ENCODE peak calls at places on chromosomes 4 and X, in five cellular contexts. X, Q, D, P and R are unnamed samples.

GRCh38 chr4:16916719-16917337 is 18.4 kb upstream of the LDB2 start:
- DNase-seq in X (peak; percentile 76), Q (peak; percentile 58), D (no peak), P (peak; percentile 33), R (peak; percentile 15)

GRCh38 chr4:3123201-3123671 is 48.8 kb downstream of the HTT start:
- DNase-seq in X (no peak), Q (no peak), D (no peak), P (no peak), R (no peak)

GRCh38 chrX:136063340-136064079 is 78.3 kb downstream of the SLC9A6 start:
- DNase-seq in X (no peak), Q (no peak), D (peak; percentile 57), P (no peak), R (no peak)

GRCh38 chr4:13160906-13161305 is 323.2 kb downstream of the RAB28 start:
- DNase-seq in X (no peak), Q (no peak), D (no peak), P (no peak), R (no peak)

GRCh38 chr4:24753519-24753918 is 41.9 kb upstream of the SOD3 start:
- DNase-seq in X (no peak), Q (no peak), D (no peak), P (no peak), R (no peak)

GRCh38 chr4:45099471-45099870 is 373.1 kb upstream of the GNPDA2 start:
- DNase-seq in X (no peak), Q (no peak), D (no peak), P (no peak), R (no peak)

GRCh38 chr4:1983846-1984405 is 24.8 kb downstream of the NELFA start:
- DNase-seq in X (no peak), Q (no peak), D (no peak), P (no peak), R (no peak)

GRCh38 chrX:110420771-110421498 is 62.3 kb downstream of the RTL9 start:
- DNase-seq in X (peak; percentile 5), Q (no peak), D (no peak), P (no peak), R (no peak)

GRCh38 chrX:65688403-65688881 is 21.0 kb downstream of the MSN start:
- DNase-seq in X (no peak), Q (no peak), D (no peak), P (no peak), R (no peak)

GRCh38 chr4:37758226-37758625 is 68.3 kb upstream of the PGM2 start:
- DNase-seq in X (no peak), Q (no peak), D (peak; percentile 28), P (no peak), R (no peak)

GRCh38 chr4:98448923-98449322 is 187.7 kb downstream of the RAP1GDS1 start:
- DNase-seq in X (peak; percentile 14), Q (no peak), D (no peak), P (no peak), R (no peak)

GRCh38 chr4:58225460-58225859 is 1115.3 kb upstream of the IGFBP7 start:
- DNase-seq in X (no peak), Q (no peak), D (no peak), P (no peak), R (no peak)

GRCh38 chr4:126794363-126794762 is 838.4 kb upstream of the INTU start:
- DNase-seq in X (no peak), Q (no peak), D (no peak), P (no peak), R (no peak)

GRCh38 chr4:175263537-175263936 is 345.4 kb downstream of the ADAM29 start:
- DNase-seq in X (no peak), Q (no peak), D (no peak), P (no peak), R (no peak)

GRCh38 chr4:128871948-128872347 is 62.4 kb downstream of the JADE1 start:
- DNase-seq in X (no peak), Q (no peak), D (no peak), P (no peak), R (no peak)

GRCh38 chrX:85084770-85085393 is 81.2 kb downstream of the APOOL start:
- DNase-seq in X (peak; percentile 5), Q (no peak), D (no peak), P (no peak), R (no peak)

GRCh38 chr4:10347815-10348214 is 109.4 kb downstream of the ZNF518B start:
- DNase-seq in X (no peak), Q (no peak), D (no peak), P (no peak), R (no peak)

GRCh38 chrX:149365061-149365460 is 140.0 kb downstream of the IDS start:
- DNase-seq in X (no peak), Q (no peak), D (no peak), P (no peak), R (no peak)

GRCh38 chrX:39766085-39766726 is 331.6 kb downstream of the BCOR start:
- DNase-seq in X (no peak), Q (peak; percentile 4), D (no peak), P (no peak), R (peak; percentile 2)

GRCh38 chrX:150775569-150776350 is 82.6 kb downstream of the MTMR1 start:
- DNase-seq in X (no peak), Q (no peak), D (no peak), P (no peak), R (no peak)

GRCh38 chrX:37666516-37666915 is 19.1 kb upstream of the XK start:
- DNase-seq in X (no peak), Q (no peak), D (no peak), P (no peak), R (no peak)

GRCh38 chr4:43410636-43411035 is 518.1 kb downstream of the GRXCR1 start:
- DNase-seq in X (no peak), Q (no peak), D (no peak), P (no peak), R (no peak)

GRCh38 chrX:138917781-138918180 is 206.3 kb upstream of the FGF13 start:
- DNase-seq in X (no peak), Q (no peak), D (no peak), P (no peak), R (no peak)

GRCh38 chrX:116317409-116317808 is 119.0 kb upstream of the SLC6A14 start:
- DNase-seq in X (no peak), Q (no peak), D (no peak), P (no peak), R (no peak)

GRCh38 chr4:81811562-81812293 is 340.0 kb upstream of the RASGEF1B start:
- DNase-seq in X (no peak), Q (no peak), D (no peak), P (no peak), R (no peak)

GRCh38 chr4:37693450-37694190 is 7.4 kb upstream of the RELL1 start:
- DNase-seq in X (no peak), Q (no peak), D (no peak), P (no peak), R (no peak)

GRCh38 chr4:157992038-157992706 is 180.7 kb downstream of the GASK1B start:
- DNase-seq in X (peak; percentile 62), Q (no peak), D (no peak), P (no peak), R (no peak)